ENCODE peak calls at places on chromosomes 7 and 10, in five cellular contexts. N, A, P, Y and U are unnamed samples.

GRCh38 chr7:516606-517456 is 2.8 kb downstream of the PDGFA start:
- DNase-seq in N (peak), A (peak), P (peak), Y (peak), U (peak)

GRCh38 chr10:99926925-99927718 is 82.6 kb downstream of the DNMBP start:
- DNase-seq in N (peak), A (peak), P (no peak), Y (peak), U (peak)

GRCh38 chr7:117110480-117111315 is 157.4 kb downstream of the ST7 start:
- DNase-seq in N (no peak), A (no peak), P (no peak), Y (no peak), U (no peak)

GRCh38 chr10:6530966-6531365 is 49.1 kb downstream of the PRKCQ start:
- DNase-seq in N (no peak), A (no peak), P (no peak), Y (no peak), U (no peak)

GRCh38 chr10:114967071-114967470 is 29.1 kb downstream of the TRUB1 start:
- DNase-seq in N (no peak), A (no peak), P (no peak), Y (no peak), U (no peak)

GRCh38 chr10:19654576-19654975 is 161.7 kb upstream of the PLXDC2 start:
- DNase-seq in N (no peak), A (no peak), P (no peak), Y (peak), U (no peak)

GRCh38 chr7:117323585-117323876 is 673 bp upstream of the WNT2 start:
- DNase-seq in N (no peak), A (no peak), P (no peak), Y (peak), U (no peak)

GRCh38 chr10:28359334-28359733 is 56.5 kb upstream of the MPP7 start:
- DNase-seq in N (no peak), A (no peak), P (no peak), Y (peak), U (no peak)

GRCh38 chr7:42233939-42234338 is 3.1 kb downstream of the GLI3 start:
- DNase-seq in N (no peak), A (no peak), P (no peak), Y (peak), U (no peak)

GRCh38 chr7:38574121-38574520 is 57.1 kb downstream of the AMPH start:
- DNase-seq in N (no peak), A (no peak), P (no peak), Y (no peak), U (no peak)

GRCh38 chr7:28161319-28161718 is 19.3 kb downstream of the JAZF1 start:
- DNase-seq in N (no peak), A (no peak), P (no peak), Y (no peak), U (no peak)

GRCh38 chr10:75971402-75972211 is 540.2 kb downstream of the LRMDA start:
- DNase-seq in N (no peak), A (no peak), P (no peak), Y (no peak), U (no peak)

GRCh38 chr7:86469680-86470295 is 173.9 kb upstream of the GRM3 start:
- DNase-seq in N (peak), A (peak), P (peak), Y (peak), U (peak)

GRCh38 chr7:91565499-91566331 is 301.5 kb downstream of the FZD1 start:
- DNase-seq in N (peak), A (no peak), P (no peak), Y (peak), U (peak)

GRCh38 chr7:102079140-102080002 is 207.3 kb upstream of the SH2B2 start:
- DNase-seq in N (no peak), A (no peak), P (no peak), Y (no peak), U (no peak)

GRCh38 chr10:6171891-6172354 is 30.8 kb upstream of the PFKFB3 start:
- DNase-seq in N (no peak), A (peak), P (no peak), Y (peak), U (peak)

GRCh38 chr7:15853832-15854470 is 167.5 kb upstream of the MEOX2 start:
- DNase-seq in N (no peak), A (no peak), P (no peak), Y (peak), U (no peak)

DNA sequence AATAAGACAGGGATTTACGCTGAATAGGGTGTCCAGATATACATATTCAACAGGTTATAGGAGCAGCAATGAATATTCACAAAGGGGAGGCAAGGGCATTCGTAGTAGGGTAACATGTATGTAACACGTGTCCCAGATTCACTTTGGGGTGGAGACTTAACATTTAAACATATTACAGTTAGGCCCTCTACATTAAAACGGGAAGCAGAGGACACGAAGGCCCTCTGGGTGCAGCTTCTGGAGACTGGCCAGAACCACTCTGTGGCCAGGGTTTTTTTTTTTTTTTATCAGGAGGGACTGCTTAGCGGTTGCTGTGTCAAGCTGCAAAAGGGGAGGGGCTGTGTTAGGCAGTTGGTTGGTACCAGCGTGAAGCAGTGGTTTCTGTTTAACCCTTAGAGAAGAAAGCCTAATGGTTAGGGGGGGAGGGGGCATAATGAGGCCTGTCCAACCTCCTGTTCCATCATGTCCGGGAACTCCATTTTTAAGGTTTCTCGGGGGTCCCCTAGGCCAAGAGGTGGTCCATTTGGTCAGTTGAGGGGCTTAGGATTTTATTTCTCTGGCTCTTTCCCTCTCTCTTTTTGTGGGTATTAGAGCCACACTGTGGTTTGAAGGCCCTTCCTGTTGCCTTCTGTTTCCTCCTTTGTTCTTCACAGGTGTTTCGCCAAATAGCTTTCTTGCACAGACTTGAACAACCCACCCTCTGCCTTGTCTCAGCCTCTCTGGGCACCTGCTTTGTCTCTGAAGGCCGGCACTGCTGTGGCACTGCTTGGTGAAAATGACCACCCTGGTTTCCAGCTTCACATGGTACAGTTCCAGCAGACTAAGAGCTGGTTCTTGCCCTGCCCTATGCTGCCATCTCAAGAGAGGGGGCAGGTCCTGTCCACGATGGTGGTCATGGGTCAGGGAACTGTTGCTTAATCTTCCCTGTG is 26.4 kb downstream of the PRF1 start:
- DNase-seq in N (peak), A (peak), P (peak), Y (no peak), U (peak)
- H3K4me3 ChIP-seq in N (no peak), A (no peak), P (no peak), Y (no peak), U (peak)

GRCh38 chr10:131841131-131841661 is 59.6 kb upstream of the PPP2R2D start:
- DNase-seq in N (no peak), A (no peak), P (no peak), Y (no peak), U (no peak)
- TF ChIP-seq CTCF in N (no peak), A (no peak), P (no peak), Y (no peak), U (no peak)

GRCh38 chr7:100082978-100083377 is 1.5 kb upstream of the ZNF3 start:
- DNase-seq in N (no peak), A (no peak), P (no peak), Y (no peak), U (no peak)
- H3K4me3 ChIP-seq in N (no peak), A (no peak), P (peak), Y (no peak), U (no peak)

GRCh38 chr10:103062854-103063642 is 130.0 kb downstream of the NT5C2 start:
- DNase-seq in N (no peak), A (no peak), P (no peak), Y (peak), U (no peak)
- TF ChIP-seq CTCF in N (no peak), A (no peak), P (peak), Y (no peak), U (no peak)

GRCh38 chr7:122887198-122887597 is 938 bp upstream of the CADPS2 start:
- DNase-seq in N (peak), A (peak), P (no peak), Y (peak), U (peak)

GRCh38 chr7:122887848-122888247 is 1.6 kb upstream of the CADPS2 start:
- DNase-seq in N (no peak), A (no peak), P (no peak), Y (no peak), U (no peak)

GRCh38 chr7:122884186-122884585 is 2.1 kb downstream of the CADPS2 start:
- DNase-seq in N (no peak), A (no peak), P (no peak), Y (peak), U (no peak)

GRCh38 chr7:122886357-122887081 is at the start of gene CADPS2:
- DNase-seq in N (peak), A (peak), P (peak), Y (peak), U (peak)

DNA sequence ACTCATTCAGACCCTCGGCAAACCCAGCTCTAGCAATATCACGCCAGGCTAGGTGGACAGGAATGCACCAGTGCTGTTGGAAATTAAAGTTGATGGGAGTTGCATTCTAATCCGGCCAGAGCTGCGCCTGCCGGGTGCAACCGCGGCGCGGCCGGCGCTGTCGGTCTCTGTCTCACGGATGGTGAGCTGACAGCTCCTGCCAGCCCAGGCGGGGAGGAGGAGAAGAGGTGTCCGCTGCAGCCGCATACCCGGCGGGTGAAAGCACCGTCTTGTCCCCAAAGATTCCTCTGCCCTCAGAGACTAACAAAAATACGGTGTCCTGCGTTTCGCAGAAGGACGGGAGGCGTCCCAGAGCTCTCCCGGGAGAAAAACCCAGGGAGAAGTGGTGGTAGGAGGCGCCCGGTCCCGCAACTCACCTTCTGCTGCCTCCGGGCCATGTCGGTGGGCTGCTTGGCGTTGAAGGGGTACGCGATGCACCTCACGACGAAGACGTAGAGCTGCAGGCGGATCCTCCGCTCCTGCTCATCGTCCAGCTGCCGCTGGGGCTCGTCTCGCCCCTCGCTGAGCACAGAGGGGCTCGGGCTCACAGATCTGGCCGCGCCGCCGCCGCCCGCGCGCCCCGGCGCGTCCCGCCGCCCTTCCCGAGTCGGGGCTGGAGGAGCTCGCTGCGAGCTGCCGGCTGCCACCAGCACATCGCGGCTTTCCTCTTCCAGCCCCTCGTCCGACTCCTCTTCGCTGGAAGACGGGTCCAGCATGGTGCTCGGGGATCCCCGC is 490 bp downstream of the CADPS2 start:
- DNase-seq in N (no peak), A (peak), P (peak), Y (peak), U (peak)
- H3K4me3 ChIP-seq in N (peak), A (peak), P (peak), Y (peak), U (peak)

DNA sequence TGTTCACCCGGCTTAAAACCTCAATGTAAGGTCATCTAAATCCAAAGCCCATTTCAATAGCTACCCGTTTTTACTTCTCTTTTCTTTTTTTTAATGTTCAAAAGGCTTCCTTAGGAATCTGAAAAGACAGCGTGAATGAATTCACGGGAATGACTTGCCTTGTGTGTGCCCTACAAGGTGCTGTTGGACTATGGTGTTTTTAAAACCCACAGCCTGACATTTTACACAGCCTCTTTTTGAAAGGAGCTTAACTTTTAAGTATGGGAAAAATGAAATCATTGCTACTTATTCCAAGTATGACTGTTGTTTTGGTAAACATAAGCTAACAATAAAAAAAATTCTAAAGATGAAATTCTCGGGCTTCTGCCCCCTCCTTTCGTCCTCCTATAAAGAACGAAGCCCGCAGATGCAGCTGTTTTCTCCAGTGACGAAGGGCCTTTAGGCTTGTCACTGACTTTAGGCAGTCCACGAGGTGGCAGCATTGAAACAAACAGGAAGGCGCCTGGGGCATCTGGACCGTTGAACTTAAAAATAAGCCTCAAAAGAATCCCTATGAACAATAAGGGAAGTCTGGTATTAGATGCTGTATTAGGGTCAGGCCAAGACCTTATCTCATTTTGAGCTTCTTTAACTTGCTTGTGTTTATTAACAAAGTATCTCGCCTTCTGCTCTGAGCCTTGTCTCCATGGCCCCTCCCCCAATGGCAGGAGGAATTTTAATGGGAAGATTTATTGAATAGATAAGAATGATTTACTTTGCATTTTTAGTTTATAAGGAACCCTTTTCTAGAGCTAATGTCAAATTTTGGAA is 141.2 kb downstream of the NRP1 start:
- DNase-seq in N (peak), A (peak), P (peak), Y (peak), U (peak)
- TF ChIP-seq CTCF in N (peak), A (peak), P (peak), Y (peak), U (peak)

GRCh38 chr7:141944811-141945210 is 2.0 kb downstream of the CLEC5A start:
- DNase-seq in N (no peak), A (no peak), P (no peak), Y (peak), U (no peak)
- H3K4me3 ChIP-seq in N (no peak), A (no peak), P (no peak), Y (no peak), U (no peak)

DNA sequence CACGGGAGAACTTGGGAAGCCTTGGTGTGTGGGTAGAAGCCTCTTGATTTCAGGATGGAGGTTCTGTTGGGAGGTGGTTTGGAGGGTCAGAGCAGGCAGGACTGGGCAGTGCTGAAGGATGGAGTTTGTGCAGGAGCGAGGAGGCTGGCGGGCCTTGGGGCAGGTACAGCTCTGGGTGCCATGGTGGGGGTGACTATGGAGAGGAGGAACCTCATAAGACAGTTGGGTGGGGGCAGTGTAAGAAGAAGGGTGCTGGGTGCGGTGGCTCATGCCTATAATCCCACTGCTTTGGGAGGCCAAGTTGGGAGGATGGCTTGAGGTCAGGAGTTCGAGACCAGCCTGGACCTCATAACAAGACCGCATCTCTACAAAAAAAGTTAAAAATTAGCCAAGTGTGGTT is 54.7 kb upstream of the GTF2IRD1 start:
- DNase-seq in N (no peak), A (no peak), P (no peak), Y (no peak), U (no peak)
- TF ChIP-seq CTCF in N (no peak), A (no peak), P (no peak), Y (no peak), U (no peak)